ENCODE peak calls at places on chromosomes 2 and 18, in four cellular contexts. E is right lobe of liver, C is AG04450, G is spleen. R is an unnamed sample.

GRCh38 chr2:96167407-96168013 is 22.3 kb upstream of the DUSP2 start:
- DNase-seq in E (no peak), C (no peak), G (no peak), R (no peak)

GRCh38 chr2:239951117-239951734 is 73.9 kb downstream of the NDUFA10 start:
- DNase-seq in E (no peak), C (no peak), G (no peak), R (no peak)

GRCh38 chr18:21316296-21316695 is 74.3 kb downstream of the GREB1L start:
- DNase-seq in E (no peak), C (no peak), G (no peak), R (no peak)

GRCh38 chr2:15650616-15651366 is 59.1 kb downstream of the DDX1 start:
- DNase-seq in E (no peak), C (no peak), G (no peak), R (no peak)

GRCh38 chr2:102237176-102237575 is 50.4 kb downstream of the IL1RL2 start:
- DNase-seq in E (no peak), C (no peak), G (no peak), R (no peak)

GRCh38 chr2:24048662-24049484 is 668 bp upstream of the FKBP1B start:
- DNase-seq in E (no peak), C (no peak), G (no peak), R (no peak)

GRCh38 chr2:217193431-217194075 is 333.7 kb upstream of the TNP1 start:
- DNase-seq in E (no peak), C (no peak), G (no peak), R (no peak)

GRCh38 chr2:131034122-131035051 is 58.9 kb downstream of the FAM168B start:
- DNase-seq in E (peak; percentile 48), C (no peak), G (peak; percentile 75), R (no peak)

GRCh38 chr2:225437319-225437718 is 37.8 kb downstream of the NYAP2 start:
- DNase-seq in E (no peak), C (no peak), G (no peak), R (no peak)

GRCh38 chr18:66328280-66328947 is 275.5 kb downstream of the CDH19 start:
- DNase-seq in E (no peak), C (no peak), G (no peak), R (no peak)

GRCh38 chr2:120907822-120908221 is 172.2 kb downstream of the GLI2 start:
- DNase-seq in E (peak; percentile 34), C (no peak), G (no peak), R (no peak)

GRCh38 chr2:112272669-112273068 is 2.7 kb upstream of the ZC3H6 start:
- DNase-seq in E (no peak), C (no peak), G (no peak), R (no peak)

GRCh38 chr2:112262876-112263275 is 8.0 kb upstream of the ZC3H8 start:
- DNase-seq in E (no peak), C (no peak), G (no peak), R (no peak)

GRCh38 chr2:112273349-112273748 is 2.0 kb upstream of the ZC3H6 start:
- DNase-seq in E (no peak), C (no peak), G (no peak), R (no peak)

GRCh38 chr2:112268547-112268946 is 6.8 kb upstream of the ZC3H6 start:
- DNase-seq in E (no peak), C (no peak), G (no peak), R (no peak)
- TF ChIP-seq CTCF in E (no peak), C (no peak), G (no peak), R (no peak)

DNA sequence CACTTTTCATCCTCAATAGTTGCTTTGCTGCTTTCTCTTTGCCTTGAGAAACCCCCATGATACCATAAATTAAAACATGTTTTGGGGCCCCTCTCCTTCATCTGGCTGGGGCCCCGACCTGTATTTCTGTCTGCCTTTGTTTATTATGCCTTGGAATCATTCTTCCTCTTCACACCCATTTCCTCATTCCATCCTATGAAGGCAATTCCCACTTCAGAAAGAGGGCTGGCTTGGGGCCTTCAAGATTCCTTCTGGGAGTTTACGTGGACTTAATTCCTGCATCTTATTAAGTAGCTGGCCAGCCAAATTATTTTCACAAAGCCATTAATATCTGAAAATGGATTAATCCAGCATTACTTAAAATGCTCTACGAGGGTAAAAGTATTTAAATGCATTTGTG is 6.8 kb upstream of the LRRTM1 start:
- DNase-seq in E (no peak), C (no peak), G (no peak), R (no peak)
- TF ChIP-seq CTCF in E (no peak), C (no peak), G (no peak), R (no peak)

DNA sequence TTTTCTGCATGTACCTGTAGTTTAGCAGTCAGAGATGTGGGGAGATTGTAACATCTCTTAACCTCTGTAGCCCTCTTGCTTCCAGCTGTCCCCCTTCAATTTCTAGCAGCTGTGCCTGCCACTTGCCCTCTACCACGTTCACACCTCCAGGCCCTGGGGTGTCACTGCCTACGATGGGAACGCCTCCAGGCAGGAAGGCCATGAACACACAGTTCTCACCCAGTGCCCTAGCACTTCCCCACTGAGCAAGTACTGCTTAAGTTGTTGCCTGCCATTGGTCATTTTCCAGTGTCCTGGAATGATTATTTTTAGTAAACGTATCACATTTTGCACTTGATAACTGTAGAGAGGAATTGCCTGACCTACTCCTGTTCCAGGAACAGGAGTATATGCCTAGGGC is 77.1 kb upstream of the B3GNT7 start:
- DNase-seq in E (no peak), C (no peak), G (no peak), R (no peak)
- TF ChIP-seq CTCF in E (no peak), C (no peak), G (no peak), R (no peak)

DNA sequence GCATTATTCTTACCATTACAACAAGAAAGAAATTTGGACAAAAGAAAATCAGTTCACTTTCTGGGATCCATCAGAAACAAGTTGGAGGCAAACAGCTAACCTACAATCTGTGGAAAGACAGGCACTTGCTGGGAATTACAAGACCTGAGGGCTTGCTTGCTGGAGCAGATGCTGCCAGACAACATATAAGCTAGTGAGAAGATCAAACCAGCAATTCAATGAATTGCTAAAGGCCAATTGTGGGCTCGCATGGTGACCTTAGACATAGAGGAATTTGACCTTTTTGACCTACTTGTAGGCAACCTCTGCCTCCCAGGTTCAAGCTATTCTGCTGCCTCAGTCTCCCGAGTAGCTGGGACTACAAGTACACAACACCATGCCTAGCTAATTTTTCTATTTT is 921.2 kb upstream of the CNTNAP5 start:
- DNase-seq in E (no peak), C (no peak), G (no peak), R (no peak)
- TF ChIP-seq CTCF in E (no peak), C (no peak), G (no peak), R (no peak)

DNA sequence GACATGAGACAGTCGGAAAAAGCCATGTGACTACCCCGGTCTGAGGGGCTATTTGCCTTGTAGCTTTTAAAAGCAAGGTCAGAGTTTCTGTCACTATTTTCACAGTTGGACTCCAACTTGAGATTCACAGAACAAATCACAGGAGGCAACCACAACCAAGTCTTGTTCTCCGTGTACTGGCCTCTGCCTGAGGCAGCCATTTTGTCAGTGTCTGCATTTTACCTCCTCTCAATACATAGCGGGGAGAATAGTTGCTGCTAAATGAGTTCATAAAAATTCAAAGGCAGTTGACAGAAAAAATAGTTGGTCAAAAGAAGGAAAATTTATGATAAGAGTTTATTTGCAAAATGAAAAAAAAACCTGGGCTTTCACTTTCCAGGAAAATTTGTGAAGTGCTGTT is 501.4 kb downstream of the CCDC85A start:
- DNase-seq in E (no peak), C (no peak), G (no peak), R (no peak)
- TF ChIP-seq CTCF in E (no peak), C (no peak), G (no peak), R (no peak)